ENCODE peak calls at places on chromosomes 2 and 18, in four cellular contexts. M is neural progenitor cell; Z is CD4-positive, CD25-positive, alpha-beta regulatory T cell; T is CD8-positive, alpha-beta T cell. P is an unnamed sample. For H3K9me3, the result is how much of the 10 kb centered on the place peaks cover.

GRCh38 chr18:68480196-68480595 is 234.7 kb downstream of the TMX3 start:
- DNase-seq in M (no peak), Z (no peak), T (no peak), P (no peak)

GRCh38 chr2:154226931-154227330 is 355.2 kb downstream of the GALNT13 start:
- DNase-seq in M (no peak), Z (no peak), T (no peak), P (no peak)

GRCh38 chr2:189379731-189380261 is 61.5 kb upstream of the WDR75 start:
- DNase-seq in M (no peak), Z (no peak), T (no peak), P (no peak)

GRCh38 chr2:166350525-166350924 is 25.2 kb downstream of the SCN9A start:
- DNase-seq in M (no peak), Z (no peak), T (no peak), P (no peak)

GRCh38 chr18:47893047-47893446 is 37.4 kb downstream of the SMAD2 start:
- DNase-seq in M (no peak), Z (no peak), T (no peak), P (no peak)

GRCh38 chr2:212227755-212228154 is 310.8 kb downstream of the ERBB4 start:
- DNase-seq in M (no peak), Z (no peak), T (no peak), P (no peak)

GRCh38 chr2:164754157-164755093 is 87.2 kb downstream of the COBLL1 start:
- DNase-seq in M (no peak), Z (no peak), T (no peak), P (no peak)

GRCh38 chr18:47280121-47280520 is 28.7 kb upstream of the SKOR2 start:
- DNase-seq in M (no peak), Z (no peak), T (no peak), P (no peak)

GRCh38 chr2:100629309-100629708 is 66.5 kb downstream of the PDCL3 start:
- DNase-seq in M (no peak), Z (no peak), T (no peak), P (peak)

GRCh38 chr2:100630473-100630977 is 67.7 kb downstream of the PDCL3 start:
- DNase-seq in M (no peak), Z (peak), T (no peak), P (no peak)

GRCh38 chr2:100625731-100626130 is 62.9 kb downstream of the PDCL3 start:
- DNase-seq in M (no peak), Z (no peak), T (no peak), P (no peak)

GRCh38 chr2:100627653-100628300 is 65.0 kb downstream of the PDCL3 start:
- DNase-seq in M (no peak), Z (no peak), T (no peak), P (peak)

GRCh38 chr2:100628506-100628905 is 65.7 kb downstream of the PDCL3 start:
- DNase-seq in M (no peak), Z (no peak), T (no peak), P (no peak)
- H3K9me3 ChIP-seq in M (under half), Z (under half), T (under half), P (under half)

GRCh38 chr18:80026363-80026762 is 7.9 kb upstream of the RBFA start:
- DNase-seq in M (no peak), Z (no peak), T (no peak), P (no peak)
- H3K9me3 ChIP-seq in M (under half), Z (under half), T (under half), P (half or more)

DNA sequence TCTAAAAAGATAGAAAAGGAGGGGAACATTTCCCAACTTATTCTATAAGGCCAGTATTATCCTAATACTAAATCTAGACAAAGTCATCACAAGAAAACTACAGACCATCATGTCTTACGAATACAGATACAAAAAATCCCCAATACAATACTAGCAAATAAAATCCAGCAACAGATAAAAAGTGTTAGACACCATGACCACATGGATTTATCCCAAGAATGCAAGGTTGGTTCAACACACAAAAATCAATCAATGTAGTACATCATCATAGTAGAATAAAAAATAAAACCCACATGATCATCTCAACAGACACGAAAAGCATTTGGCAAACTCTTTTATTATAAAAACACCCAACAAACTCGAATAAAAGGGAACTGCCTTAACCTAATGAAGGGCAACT is 18.5 kb downstream of the SLC66A2 start:
- DNase-seq in M (no peak), Z (no peak), T (no peak), P (peak)
- H3K9me3 ChIP-seq in M (under half), Z (under half), T (under half), P (under half)

GRCh38 chr2:22124003-22124402 is 1000.2 kb downstream of the TDRD15 start:
- DNase-seq in M (no peak), Z (no peak), T (no peak), P (peak)
- H3K9me3 ChIP-seq in M (under half), Z (under half), T (under half), P (under half)

DNA sequence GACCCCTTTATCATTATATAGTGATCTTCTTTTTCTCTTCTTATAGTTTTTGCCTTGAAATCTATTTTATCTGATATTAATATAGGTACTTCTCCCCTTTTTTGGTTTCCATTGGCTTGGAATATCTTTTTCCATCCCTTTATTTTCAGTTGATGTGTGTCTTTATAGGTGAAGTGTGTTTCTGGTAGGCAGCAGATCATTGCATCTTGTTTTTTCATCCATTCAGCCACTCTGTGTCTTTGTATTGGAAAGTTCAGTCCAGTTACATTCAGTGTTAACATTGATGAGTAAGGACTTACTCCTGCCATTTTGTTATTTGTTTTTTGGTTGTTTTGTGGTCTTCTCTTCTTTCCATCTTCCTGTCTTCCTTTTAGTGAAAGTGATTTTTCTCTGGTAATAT is 133.4 kb downstream of the DIS3L2 start:
- DNase-seq in M (no peak), Z (no peak), T (no peak), P (no peak)
- H3K9me3 ChIP-seq in M (under half), Z (under half), T (under half), P (under half)

GRCh38 chr18:38565513-38565912 is 999.9 kb upstream of the CELF4 start:
- DNase-seq in M (no peak), Z (no peak), T (no peak), P (no peak)
- H3K9me3 ChIP-seq in M (under half), Z (under half), T (under half), P (under half)

GRCh38 chr2:180111901-180112300 is 104.8 kb upstream of the CWC22 start:
- DNase-seq in M (no peak), Z (no peak), T (no peak), P (no peak)

GRCh38 chr2:180115675-180116074 is 108.6 kb upstream of the CWC22 start:
- DNase-seq in M (no peak), Z (no peak), T (no peak), P (no peak)

GRCh38 chr2:180110469-180110868 is 103.4 kb upstream of the CWC22 start:
- DNase-seq in M (no peak), Z (no peak), T (no peak), P (no peak)
- H3K9me3 ChIP-seq in M (under half), Z (under half), T (under half), P (under half)

DNA sequence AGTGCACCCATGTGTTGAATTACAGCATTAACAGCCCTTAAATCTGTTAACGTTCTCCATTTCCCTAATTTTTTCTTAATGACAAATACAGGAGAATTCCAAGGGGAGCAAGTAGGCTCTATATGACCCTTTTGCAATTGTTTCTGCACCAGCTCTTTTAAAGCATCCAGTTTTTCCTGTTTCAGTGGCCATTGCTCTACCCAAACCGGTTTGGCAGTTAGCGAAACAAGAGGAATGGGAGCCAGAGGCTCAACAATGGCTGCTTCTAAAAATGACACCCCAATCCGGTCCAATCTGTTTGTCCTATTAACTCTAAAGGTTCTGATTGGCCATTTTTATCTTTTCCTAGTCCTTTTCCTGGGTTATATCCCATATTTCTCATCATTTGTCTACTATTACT is 15.1 kb upstream of the SUCLG1 start:
- DNase-seq in M (no peak), Z (no peak), T (no peak), P (no peak)
- H3K9me3 ChIP-seq in M (under half), Z (under half), T (under half), P (under half)

DNA sequence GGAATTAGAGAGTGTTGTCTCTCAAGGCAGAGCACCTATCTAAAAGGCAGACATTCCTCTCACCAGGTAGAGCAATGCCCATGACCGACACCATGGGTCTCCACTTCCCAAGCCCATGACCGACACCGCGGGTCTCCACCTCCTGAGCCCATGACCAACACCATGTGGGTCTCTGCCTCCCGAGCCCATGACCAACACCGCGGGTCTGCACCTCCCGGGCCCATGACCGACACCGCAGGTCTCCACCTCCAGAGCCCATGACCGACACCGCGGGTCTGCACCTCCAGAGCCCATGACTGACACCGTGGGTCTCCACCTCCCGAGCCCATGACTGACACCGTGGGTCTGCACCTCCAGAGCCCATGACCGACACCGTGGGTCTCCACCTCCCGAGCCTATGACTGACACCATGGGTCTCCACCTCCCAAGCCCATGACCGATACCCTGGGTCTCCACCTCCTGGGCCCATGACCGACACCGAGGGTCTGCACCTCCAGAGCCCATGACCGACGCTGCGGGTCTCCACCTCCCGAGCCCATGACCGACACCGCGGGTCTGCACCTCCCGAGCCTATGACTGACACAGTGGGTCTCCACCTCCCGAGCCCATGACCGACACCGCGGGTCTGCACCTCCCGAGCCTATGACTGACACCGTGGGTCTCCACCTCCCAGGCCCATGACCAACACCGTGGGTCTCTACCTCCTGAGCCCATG is 262.4 kb upstream of the SALL3 start:
- DNase-seq in M (no peak), Z (no peak), T (no peak), P (no peak)
- H3K9me3 ChIP-seq in M (under half), Z (under half), T (under half), P (under half)

P was measured in Karpas-422.